ENCODE peak calls at places on chromosomes 12 and 14, in four cellular contexts. One of them, this sample, is unnamed.

GRCh38 chr12:127550271-127550670 is 716.7 kb upstream of the TMEM132C start:
- DNase-seq in HepG2: no peak
- DNase-seq in H1: no peak
- DNase-seq in GM12878: no peak
- DNase-seq in this sample: no peak

GRCh38 chr14:50340945-50341344 is 28.8 kb downstream of the DMAC2L start:
- DNase-seq in GM12878: no peak
- DNase-seq in H1: no peak
- DNase-seq in HepG2: no peak
- DNase-seq in this sample: no peak

GRCh38 chr12:65740873-65741600 is 83.2 kb upstream of the HMGA2 start:
- DNase-seq in HepG2: peak
- DNase-seq in H1: no peak
- DNase-seq in GM12878: no peak
- DNase-seq in this sample: peak

GRCh38 chr12:110846615-110847566 is at the start of gene CCDC63:
- DNase-seq in H1: peak
- DNase-seq in HepG2: peak
- DNase-seq in GM12878: no peak
- DNase-seq in this sample: peak

GRCh38 chr12:52151859-52152783 is 39.7 kb downstream of the KRT80 start:
- DNase-seq in GM12878: no peak
- DNase-seq in H1: no peak
- DNase-seq in HepG2: no peak
- DNase-seq in this sample: peak

GRCh38 chr14:32513571-32514009 is 184.5 kb downstream of the AKAP6 start:
- DNase-seq in H1: no peak
- DNase-seq in GM12878: no peak
- DNase-seq in HepG2: no peak
- DNase-seq in this sample: no peak

GRCh38 chr14:105248368-105249174 is at the start of gene BTBD6:
- DNase-seq in GM12878: peak
- DNase-seq in H1: peak
- DNase-seq in HepG2: no peak
- DNase-seq in this sample: peak

GRCh38 chr14:68884031-68885030 is 91.5 kb upstream of the ZFP36L1 start:
- DNase-seq in GM12878: no peak
- DNase-seq in HepG2: peak
- DNase-seq in H1: no peak
- DNase-seq in this sample: no peak

GRCh38 chr12:50985322-50985721 is 33.0 kb downstream of the HIGD1C start:
- DNase-seq in GM12878: no peak
- DNase-seq in H1: no peak
- DNase-seq in HepG2: peak
- DNase-seq in this sample: no peak

GRCh38 chr14:75126121-75126544 is 715 bp downstream of the NEK9 start:
- DNase-seq in GM12878: no peak
- DNase-seq in HepG2: no peak
- DNase-seq in H1: no peak
- DNase-seq in this sample: no peak

GRCh38 chr12:47987411-47988072 is 16.7 kb downstream of the COL2A1 start:
- DNase-seq in GM12878: no peak
- DNase-seq in HepG2: no peak
- DNase-seq in H1: no peak
- DNase-seq in this sample: no peak

GRCh38 chr14:100474176-100474575 is 113.0 kb downstream of the BEGAIN start:
- DNase-seq in HepG2: no peak
- DNase-seq in H1: no peak
- DNase-seq in GM12878: no peak
- DNase-seq in this sample: no peak

GRCh38 chr12:55877824-55878223 is 35.1 kb upstream of the MMP19 start:
- DNase-seq in HepG2: no peak
- DNase-seq in GM12878: no peak
- DNase-seq in H1: no peak
- DNase-seq in this sample: no peak
- TF ChIP-seq SUZ12 in HepG2: no peak
- TF ChIP-seq SUZ12 in GM12878: no peak
- TF ChIP-seq SUZ12 in H1: no peak
- TF ChIP-seq SUZ12 in this sample: no peak

GRCh38 chr12:32596031-32596430 is 83.1 kb upstream of the DNM1L start:
- DNase-seq in HepG2: no peak
- DNase-seq in GM12878: no peak
- DNase-seq in H1: no peak
- DNase-seq in this sample: no peak

GRCh38 chr12:32603071-32603470 is 76.0 kb upstream of the DNM1L start:
- DNase-seq in HepG2: no peak
- DNase-seq in GM12878: no peak
- DNase-seq in H1: no peak
- DNase-seq in this sample: no peak

GRCh38 chr12:32595251-32595650 is 83.8 kb upstream of the DNM1L start:
- DNase-seq in H1: no peak
- DNase-seq in HepG2: no peak
- DNase-seq in GM12878: no peak
- DNase-seq in this sample: no peak

GRCh38 chr12:32603858-32604257 is 75.2 kb upstream of the DNM1L start:
- DNase-seq in GM12878: peak
- DNase-seq in H1: no peak
- DNase-seq in HepG2: no peak
- DNase-seq in this sample: no peak

DNA sequence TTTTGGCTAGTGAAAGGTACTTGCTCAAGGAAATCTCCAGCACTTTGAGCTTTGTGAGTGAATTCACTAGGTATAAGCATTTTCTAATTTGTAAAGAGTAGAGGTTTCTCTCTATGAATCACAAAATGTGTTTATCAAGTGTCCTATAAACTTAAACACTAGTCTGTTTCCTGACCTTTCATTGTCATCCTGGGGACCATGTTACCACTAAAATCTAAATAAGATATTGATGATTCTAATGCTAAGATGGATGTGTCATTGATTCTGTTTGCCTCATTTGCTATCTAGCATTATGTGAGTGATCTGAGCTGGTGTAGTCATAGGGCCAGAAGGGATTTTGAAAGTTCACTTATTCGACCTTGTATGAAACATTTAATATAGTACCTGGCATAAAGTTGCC is 80.4 kb upstream of the DNM1L start:
- DNase-seq in GM12878: no peak
- DNase-seq in HepG2: no peak
- DNase-seq in H1: no peak
- DNase-seq in this sample: no peak
- TF ChIP-seq SP1 in GM12878: no peak
- TF ChIP-seq SP1 in HepG2: no peak
- TF ChIP-seq SP1 in H1: no peak
- TF ChIP-seq SP1 in this sample: no peak

GRCh38 chr14:59425322-59425945 is 39.7 kb downstream of the GPR135 start:
- DNase-seq in H1: no peak
- DNase-seq in HepG2: no peak
- DNase-seq in GM12878: no peak
- DNase-seq in this sample: no peak

GRCh38 chr14:59427653-59428578 is 37.3 kb downstream of the GPR135 start:
- DNase-seq in GM12878: no peak
- DNase-seq in HepG2: no peak
- DNase-seq in H1: no peak
- DNase-seq in this sample: no peak

GRCh38 chr14:59429798-59430197 is 35.4 kb downstream of the GPR135 start:
- DNase-seq in GM12878: no peak
- DNase-seq in H1: no peak
- DNase-seq in HepG2: no peak
- DNase-seq in this sample: no peak

GRCh38 chr14:59424707-59425106 is 40.5 kb downstream of the GPR135 start:
- DNase-seq in H1: no peak
- DNase-seq in HepG2: no peak
- DNase-seq in GM12878: no peak
- DNase-seq in this sample: no peak

GRCh38 chr14:59428581-59429012 is 36.6 kb downstream of the GPR135 start:
- DNase-seq in GM12878: no peak
- DNase-seq in H1: no peak
- DNase-seq in HepG2: no peak
- DNase-seq in this sample: no peak
- TF ChIP-seq SUZ12 in GM12878: no peak
- TF ChIP-seq SUZ12 in H1: no peak
- TF ChIP-seq SUZ12 in HepG2: no peak
- TF ChIP-seq SUZ12 in this sample: no peak

GRCh38 chr12:104718581-104718980 is 239.5 kb downstream of the SLC41A2 start:
- DNase-seq in H1: no peak
- DNase-seq in GM12878: no peak
- DNase-seq in HepG2: no peak
- DNase-seq in this sample: no peak
- TF ChIP-seq SP1 in H1: no peak
- TF ChIP-seq SP1 in GM12878: no peak
- TF ChIP-seq SP1 in HepG2: no peak
- TF ChIP-seq SP1 in this sample: no peak